ENCODE peak calls at places on chromosomes 6 and 20, in ten cellular contexts. O is fibroblast of the aortic adventitia, H is AG04449, X is stomach, U is fibroblast of pulmonary artery, K is foreskin fibroblast, D is endothelial cell, Y is astrocyte of the spinal cord, Z is Calu3, J is WTC11. M is an unnamed sample.

GRCh38 chr20:62804021-62804631 is 509 bp upstream of the OGFR start:
- DNase-seq in U (no peak), K (no peak), O (no peak), D (no peak), J (no peak), Z (no peak), X (no peak), H (no peak), Y (no peak), M (no peak)

GRCh38 chr20:33578510-33578909 is 83.6 kb upstream of the C20orf144 start:
- DNase-seq in H (no peak), K (peak), X (no peak), Y (peak), D (no peak), J (no peak), Z (no peak), U (peak), O (peak), M (no peak)

GRCh38 chr6:167714166-167714565 is 112.5 kb upstream of the AFDN start:
- DNase-seq in O (no peak), Y (no peak), D (no peak), U (peak), H (no peak), K (no peak), J (no peak), X (no peak), Z (no peak), M (no peak)

GRCh38 chr6:41637179-41638001 is 878 bp upstream of the MDFI start:
- DNase-seq in O (no peak), X (peak), K (no peak), U (no peak), D (peak), J (peak), H (no peak), Z (peak), Y (no peak), M (peak)

GRCh38 chr20:376750-377149 is 3.8 kb upstream of the TRIB3 start:
- DNase-seq in D (no peak), H (no peak), K (no peak), J (no peak), U (no peak), X (no peak), Z (no peak), O (no peak), Y (no peak), M (no peak)

GRCh38 chr6:128719786-128720185 is 163.2 kb upstream of the LAMA2 start:
- DNase-seq in O (no peak), J (no peak), X (no peak), K (no peak), Y (no peak), D (no peak), Z (no peak), H (no peak), U (no peak), M (no peak)

GRCh38 chr6:7555671-7556070 is 14.2 kb downstream of the DSP start:
- DNase-seq in Y (no peak), K (no peak), J (no peak), X (no peak), D (no peak), U (no peak), H (no peak), O (no peak), Z (no peak), M (no peak)

GRCh38 chr6:137188855-137189254 is 15.4 kb upstream of the IL22RA2 start:
- DNase-seq in J (no peak), D (no peak), U (no peak), X (no peak), Y (peak), K (no peak), Z (no peak), H (no peak), O (no peak), M (peak)

GRCh38 chr6:170575250-170575649 is 9.2 kb downstream of the PDCD2 start:
- DNase-seq in O (peak), K (no peak), U (peak), Y (no peak), Z (no peak), D (no peak), J (no peak), X (no peak), H (no peak), M (no peak)
- TF ChIP-seq CTCF in O (peak), K (peak), U (peak), Y (peak), Z (no peak), D (no peak), J (peak), X (no peak), H (peak), M (peak)

GRCh38 chr6:44256291-44257006 is 879 bp downstream of the SLC35B2 start:
- DNase-seq in O (no peak), D (no peak), J (no peak), K (no peak), X (peak), Y (no peak), H (no peak), Z (peak), U (no peak), M (no peak)

GRCh38 chr6:44258325-44258863 is 1.1 kb upstream of the SLC35B2 start:
- DNase-seq in X (no peak), K (no peak), Z (no peak), Y (no peak), O (no peak), J (no peak), H (no peak), U (no peak), D (no peak), M (no peak)

GRCh38 chr6:44257007-44257752 is at the start of gene SLC35B2:
- DNase-seq in H (no peak), X (peak), D (peak), Y (peak), K (peak), J (peak), O (peak), U (peak), Z (peak), M (peak)

GRCh38 chr6:44258921-44259320 is 1.6 kb upstream of the SLC35B2 start:
- DNase-seq in J (no peak), Z (no peak), X (no peak), Y (no peak), O (no peak), U (no peak), H (no peak), K (no peak), D (no peak), M (no peak)

GRCh38 chr6:44257753-44258324 is 511 bp upstream of the SLC35B2 start:
- DNase-seq in O (no peak), K (no peak), Y (no peak), D (no peak), U (no peak), X (no peak), H (no peak), J (no peak), Z (no peak), M (no peak)
- TF ChIP-seq CTCF in O (no peak), K (no peak), Y (no peak), D (no peak), U (no peak), X (peak), H (no peak), J (no peak), Z (no peak), M (no peak)

DNA sequence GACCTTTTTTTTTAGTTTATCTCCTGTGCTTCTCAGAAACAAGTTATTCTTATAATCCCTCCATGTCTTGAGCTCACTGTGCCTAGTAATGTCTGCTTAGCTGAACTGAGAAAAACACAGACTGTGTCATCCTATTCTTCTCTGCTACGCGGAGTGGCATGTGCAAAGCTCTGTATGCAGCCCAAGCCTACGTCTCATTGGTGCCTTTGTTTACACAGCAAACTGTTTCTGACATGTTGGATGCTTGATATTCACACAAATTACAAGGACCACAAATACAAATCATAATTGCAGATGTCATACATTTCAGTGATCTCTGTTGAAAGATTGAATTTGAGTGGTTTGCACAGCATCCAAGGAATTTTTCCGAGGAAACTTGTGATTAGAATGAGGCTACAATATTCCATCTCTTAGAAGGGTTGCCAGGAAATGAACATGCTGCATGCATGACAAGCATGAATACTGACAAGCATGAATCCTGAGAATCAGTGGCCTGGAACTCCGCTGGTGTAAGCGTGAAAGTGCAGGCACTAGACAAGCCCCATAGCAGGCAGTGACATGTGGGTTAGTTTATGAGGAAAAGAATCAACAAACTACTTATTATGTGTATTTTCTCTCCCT is 128.4 kb upstream of the SGK1 start:
- DNase-seq in O (peak), D (no peak), K (no peak), Z (no peak), Y (peak), U (peak), J (no peak), X (no peak), H (no peak), M (no peak)
- TF ChIP-seq CTCF in O (peak), D (no peak), K (no peak), Z (no peak), Y (no peak), U (peak), J (no peak), X (no peak), H (no peak), M (no peak)

GRCh38 chr20:48404598-48404997 is 423.2 kb downstream of the PREX1 start:
- DNase-seq in H (no peak), K (no peak), O (no peak), Z (no peak), U (no peak), Y (no peak), X (no peak), D (no peak), J (no peak), M (peak)
- TF ChIP-seq CTCF in H (no peak), K (no peak), O (peak), Z (peak), U (no peak), Y (no peak), X (no peak), D (peak), J (no peak), M (no peak)

DNA sequence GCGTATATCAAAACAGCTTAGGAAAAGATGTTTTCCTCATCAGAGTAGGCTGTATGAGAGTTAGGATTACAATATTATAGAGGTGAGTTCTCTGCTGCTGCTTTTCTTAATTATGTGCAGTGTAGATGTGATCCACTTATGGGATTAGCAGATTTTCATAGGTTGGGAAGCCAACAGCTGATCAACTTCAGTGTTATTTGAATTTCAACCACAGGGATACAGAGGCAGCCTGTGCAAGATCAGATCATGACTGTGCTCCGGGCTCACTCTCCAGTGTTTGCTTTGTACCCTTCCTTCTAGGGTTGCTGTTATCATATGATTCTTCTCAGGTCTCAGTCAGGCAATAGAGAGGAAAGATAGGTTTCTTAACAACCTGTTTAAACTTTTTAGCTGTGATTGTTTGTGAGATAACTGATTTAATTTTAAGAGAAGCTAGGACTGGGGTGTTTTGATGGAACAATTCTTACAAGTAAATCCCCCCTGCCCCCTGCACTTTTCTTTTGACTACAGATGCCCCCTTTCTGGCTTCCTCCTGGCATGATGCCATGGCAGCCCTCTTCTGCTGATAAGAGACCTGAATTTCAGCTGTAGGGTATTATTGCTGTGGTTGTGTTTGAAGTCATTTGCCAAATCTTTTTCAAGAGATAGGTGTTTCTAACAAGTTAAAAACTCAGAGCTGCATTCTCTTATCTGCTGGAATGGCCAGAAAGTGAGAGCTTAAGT is 8.5 kb downstream of the RNF8 start:
- DNase-seq in Y (no peak), K (no peak), U (no peak), Z (no peak), H (no peak), O (no peak), J (no peak), D (no peak), X (no peak), M (no peak)
- TF ChIP-seq CTCF in Y (no peak), K (no peak), U (no peak), Z (no peak), H (no peak), O (no peak), J (no peak), D (no peak), X (no peak), M (no peak)

GRCh38 chr6:83413068-83413467 is 17.8 kb downstream of the ME1 start:
- DNase-seq in J (no peak), O (no peak), H (no peak), Y (no peak), U (no peak), X (no peak), K (no peak), Z (no peak), D (no peak), M (no peak)

DNA sequence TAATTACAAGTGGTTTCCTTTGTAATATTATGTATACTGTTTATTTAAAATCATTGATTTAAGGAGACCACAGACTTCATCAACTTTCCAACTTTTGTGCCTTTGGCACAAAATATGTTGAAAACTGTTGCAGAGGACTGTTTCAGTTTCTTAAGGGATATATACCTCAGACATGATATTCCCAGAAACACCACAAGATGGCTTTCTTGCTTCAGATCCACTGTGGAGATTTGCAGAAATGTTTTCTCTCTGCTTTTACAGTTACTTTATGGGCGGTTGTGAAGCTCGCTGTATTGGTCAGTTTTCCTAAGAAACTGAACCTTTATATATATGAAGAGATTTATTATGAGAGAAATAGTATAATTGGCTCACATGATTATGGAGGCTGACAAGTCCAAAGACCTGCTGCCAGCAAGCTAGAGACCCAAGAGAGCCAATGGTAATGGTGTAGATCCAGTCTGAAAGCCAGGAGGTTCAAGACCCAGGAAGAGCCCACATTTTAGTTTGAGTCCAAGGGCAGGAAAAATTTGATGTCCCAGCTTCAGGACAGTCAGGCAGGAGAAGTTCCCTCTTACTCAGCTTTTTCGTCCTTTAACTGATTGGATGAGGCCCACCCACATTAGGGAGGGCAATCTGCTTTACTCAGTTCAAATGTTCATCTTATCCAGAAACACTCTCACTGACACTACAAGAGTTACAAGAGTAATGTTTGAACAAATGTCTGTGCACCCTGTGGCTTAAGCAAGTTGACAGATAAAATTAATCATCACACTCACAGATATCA is 12.8 kb downstream of the ME1 start:
- DNase-seq in O (peak), D (no peak), J (no peak), K (peak), Y (peak), H (peak), X (no peak), U (peak), Z (peak), M (peak)
- TF ChIP-seq CTCF in O (peak), D (peak), J (no peak), K (peak), Y (peak), H (peak), X (peak), U (peak), Z (peak), M (peak)

DNA sequence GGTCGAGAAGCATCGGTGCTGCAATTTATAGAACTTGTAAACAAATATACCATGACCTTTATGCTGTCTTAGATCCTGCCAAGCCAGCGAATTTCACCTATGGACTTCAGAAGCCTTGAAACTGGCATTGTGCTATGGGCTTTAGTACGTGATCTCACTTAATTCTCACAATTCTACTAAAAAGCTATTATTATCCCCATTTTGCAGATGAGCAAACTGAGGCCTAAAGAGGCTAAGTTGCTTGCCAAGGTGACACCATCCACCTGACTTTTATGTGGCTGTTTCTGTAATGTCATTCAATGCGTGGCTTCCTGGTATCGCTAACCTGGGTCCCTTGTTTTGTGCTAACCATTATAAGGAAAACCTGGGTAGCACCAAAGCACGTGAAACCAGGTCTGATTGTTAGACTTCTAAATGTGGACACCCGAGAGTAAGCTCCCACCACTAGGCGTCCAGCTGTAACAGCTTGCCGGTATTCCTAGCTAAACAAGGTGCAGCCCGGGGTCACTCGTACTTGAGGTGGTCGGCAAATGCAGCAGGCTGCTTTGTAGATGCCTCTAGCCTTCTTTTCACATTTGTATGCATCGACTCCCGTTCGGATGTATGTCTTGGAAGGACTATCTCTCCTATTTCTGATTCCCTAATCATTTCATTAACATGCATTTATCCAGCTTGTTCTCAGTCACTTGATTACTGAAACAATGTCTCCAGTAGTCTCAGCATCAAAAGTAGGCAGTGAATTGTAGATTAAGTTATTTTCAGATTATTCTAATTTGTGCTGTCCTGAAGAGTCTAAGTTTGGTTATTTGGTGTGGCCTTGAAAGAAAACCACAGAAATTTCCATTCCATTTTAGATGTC is 1.1 kb downstream of the SYNJ2 start:
- DNase-seq in H (no peak), Y (peak), X (no peak), D (no peak), Z (peak), J (no peak), O (peak), K (no peak), U (peak), M (peak)
- TF ChIP-seq CTCF in H (peak), Y (peak), X (no peak), D (no peak), Z (peak), J (no peak), O (peak), K (peak), U (peak), M (peak)

DNA sequence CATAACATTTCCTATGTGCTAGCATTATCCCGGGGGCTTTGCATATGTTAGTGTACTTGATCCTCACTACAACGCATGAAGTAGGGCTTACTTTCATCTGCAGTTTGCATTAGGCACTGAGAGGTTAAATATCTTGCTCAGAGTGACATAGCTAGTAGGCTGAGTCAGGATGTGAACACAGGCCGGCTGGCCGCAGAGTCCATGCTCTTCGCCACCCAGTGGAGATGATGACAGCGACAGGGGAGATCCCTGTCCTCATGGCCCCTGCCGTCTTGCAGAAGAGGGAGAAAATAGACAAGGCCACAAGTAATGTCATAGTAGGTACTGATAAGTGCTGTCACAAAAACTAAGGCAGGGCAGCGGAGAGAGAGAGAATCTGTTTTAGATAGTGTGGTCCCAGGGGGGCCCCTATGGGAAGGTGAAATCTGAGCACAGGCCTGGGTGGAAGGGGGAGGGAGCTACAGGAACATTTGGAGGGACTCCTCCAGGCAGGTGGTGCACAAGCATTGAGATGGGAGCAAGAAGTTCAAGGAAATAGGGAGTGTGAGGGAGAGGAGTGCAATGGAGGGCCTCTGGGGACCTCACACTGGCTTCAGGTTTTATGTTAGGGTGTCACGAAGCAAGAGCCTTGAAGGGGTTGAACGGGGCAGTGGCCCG is 46.8 kb downstream of the LYRM4 start:
- DNase-seq in Z (no peak), O (peak), J (no peak), K (peak), X (no peak), Y (peak), H (peak), U (peak), D (no peak), M (no peak)
- TF ChIP-seq CTCF in Z (no peak), O (peak), J (no peak), K (peak), X (no peak), Y (peak), H (peak), U (peak), D (no peak), M (no peak)

GRCh38 chr20:24112360-24112759 is 123.8 kb upstream of the GGTLC1 start:
- DNase-seq in Y (no peak), O (no peak), Z (no peak), U (no peak), H (no peak), X (no peak), D (no peak), J (no peak), K (no peak), M (no peak)
- TF ChIP-seq CTCF in Y (peak), O (no peak), Z (no peak), U (no peak), H (no peak), X (no peak), D (no peak), J (no peak), K (no peak), M (no peak)